ENCODE peak calls at places on chromosomes 12 and 14, in four cellular contexts. N is pancreas; U is activated CD4-positive, alpha-beta memory T cell treated with anti-CD3 and anti-CD28 coated beads, Interleukin-2, amount 10 ng/mL, durations not matched to agents 7 days and 5 days; F is activated CD4-positive, alpha-beta T cell treated with anti-CD3 and anti-CD28 coated beads for 48 hours. V is an unnamed sample.

GRCh38 chr12:68514807-68515411 is 95.8 kb upstream of the RAP1B start:
- DNase-seq in U (no peak), N (no peak), F (no peak), V (no peak)

GRCh38 chr14:89540009-89540829 is 123.2 kb upstream of the FOXN3 start:
- DNase-seq in F (no peak), U (no peak), N (no peak), V (no peak)

GRCh38 chr14:31965735-31966598 is 111.1 kb upstream of the ARHGAP5 start:
- DNase-seq in U (no peak), N (no peak), F (no peak), V (no peak)

GRCh38 chr14:21631084-21631483 is 3.7 kb downstream of the OR10G2 start:
- DNase-seq in U (no peak), N (no peak), F (no peak), V (no peak)

GRCh38 chr14:53047302-53047701 is 96.5 kb upstream of the FERMT2 start:
- DNase-seq in N (no peak), U (no peak), F (no peak), V (no peak)

GRCh38 chr12:50059440-50060119 is 2.2 kb downstream of the ASIC1 start:
- DNase-seq in F (peak; percentile 76), U (peak; percentile 53), N (no peak), V (peak; percentile 69)

GRCh38 chr12:93186131-93186530 is 191.6 kb upstream of the NUDT4 start:
- DNase-seq in N (no peak), U (no peak), F (no peak), V (no peak)

GRCh38 chr12:114611145-114612018 is 72.6 kb downstream of the TBX3 start:
- DNase-seq in F (no peak), N (no peak), U (no peak), V (no peak)

GRCh38 chr12:19382563-19382962 is 56.7 kb upstream of the AEBP2 start:
- DNase-seq in N (peak; percentile 17), U (no peak), F (no peak), V (peak; percentile 3)

V was measured in activated T-cell treated with anti-CD3 and anti-CD28 coated beads, Interleukin-2, amount 50 U/mL, for 72 hours.